ENCODE peak calls at places on chromosomes 11 and 22, in eight cellular contexts. X, A, U, V, W, L, Q and Y are unnamed samples.

GRCh38 chr22:44847380-44847779 is 95.0 kb downstream of the ARHGAP8 start:
- DNase-seq in X (peak; percentile 47), A (no peak), U (no peak), V (no peak), W (no peak), L (no peak), Q (no peak), Y (no peak)

GRCh38 chr11:10993186-10993585 is 135.3 kb upstream of the ZBED5 start:
- DNase-seq in X (no peak), A (no peak), U (no peak), V (no peak), W (no peak), L (no peak), Q (no peak), Y (no peak)

GRCh38 chr22:25027959-25028840 is 75.7 kb downstream of the KIAA1671 start:
- DNase-seq in X (peak; percentile 84), A (no peak), U (no peak), V (no peak), W (no peak), L (no peak), Q (peak; percentile 21), Y (no peak)

GRCh38 chr22:29108137-29108536 is 35.3 kb downstream of the KREMEN1 start:
- DNase-seq in X (no peak), A (no peak), U (no peak), V (no peak), W (no peak), L (no peak), Q (no peak), Y (peak; percentile 52)

GRCh38 chr11:129109701-129110100 is 82.4 kb downstream of the ARHGAP32 start:
- DNase-seq in X (no peak), A (no peak), U (no peak), V (no peak), W (no peak), L (no peak), Q (no peak), Y (no peak)

GRCh38 chr11:48384670-48385069 is 18.4 kb upstream of the OR4C5 start:
- DNase-seq in X (no peak), A (no peak), U (no peak), V (no peak), W (no peak), L (no peak), Q (no peak), Y (no peak)

GRCh38 chr22:45972091-45972867 is 4.7 kb downstream of the WNT7B start:
- DNase-seq in X (no peak), A (no peak), U (no peak), V (no peak), W (no peak), L (no peak), Q (no peak), Y (no peak)

GRCh38 chr22:35335936-35336781 is 36.5 kb downstream of the TOM1 start:
- DNase-seq in X (no peak), A (no peak), U (no peak), V (peak; percentile 88), W (no peak), L (no peak), Q (no peak), Y (no peak)

GRCh38 chr11:3920148-3920852 is 64.8 kb downstream of the STIM1 start:
- DNase-seq in X (no peak), A (peak; percentile 52), U (no peak), V (no peak), W (peak; percentile 25), L (no peak), Q (no peak), Y (peak; percentile 20)

GRCh38 chr22:29044657-29045176 is 16.9 kb downstream of the C22orf31 start:
- DNase-seq in X (no peak), A (no peak), U (no peak), V (no peak), W (peak; percentile 39), L (peak; percentile 61), Q (peak; percentile 76), Y (no peak)

GRCh38 chr11:61840371-61840770 is 12.3 kb downstream of the FADS2 start:
- DNase-seq in X (peak; percentile 62), A (no peak), U (no peak), V (no peak), W (no peak), L (no peak), Q (no peak), Y (no peak)

GRCh38 chr11:128720522-128720985 is 26.7 kb downstream of the FLI1 start:
- DNase-seq in X (no peak), A (no peak), U (no peak), V (no peak), W (no peak), L (no peak), Q (no peak), Y (no peak)

GRCh38 chr22:36352775-36353507 is 34.8 kb downstream of the MYH9 start:
- DNase-seq in X (peak; percentile 95), A (no peak), U (no peak), V (peak; percentile 90), W (peak; percentile 74), L (no peak), Q (no peak), Y (no peak)

GRCh38 chr11:121039971-121040613 is 16.2 kb downstream of the TBCEL start:
- DNase-seq in X (no peak), A (no peak), U (no peak), V (no peak), W (no peak), L (no peak), Q (no peak), Y (no peak)

GRCh38 chr22:22692707-22693530 is 48.5 kb downstream of the GGTLC2 start:
- DNase-seq in X (no peak), A (peak; percentile 23), U (peak; percentile 45), V (peak; percentile 88), W (no peak), L (no peak), Q (peak; percentile 88), Y (peak; percentile 46)

GRCh38 chr11:130383363-130384168 is 44.8 kb downstream of the ADAMTS8 start:
- DNase-seq in X (no peak), A (no peak), U (no peak), V (no peak), W (peak; percentile 98), L (peak; percentile 93), Q (peak; percentile 98), Y (peak; percentile 79)

GRCh38 chr11:18394300-18394927 is at the start of gene LDHA:
- DNase-seq in X (peak; percentile 100), A (peak; percentile 99), U (peak; percentile 88), V (peak; percentile 96), W (peak; percentile 93), L (peak; percentile 67), Q (peak; percentile 96), Y (peak; percentile 98)

GRCh38 chr22:49928571-49929552 is 10.4 kb downstream of the CRELD2 start:
- DNase-seq in X (peak; percentile 81), A (no peak), U (no peak), V (no peak), W (no peak), L (no peak), Q (no peak), Y (no peak)

GRCh38 chr22:39520874-39521857 is 804 bp downstream of the ATF4 start:
- DNase-seq in X (peak; percentile 96), A (peak; percentile 62), U (no peak), V (peak; percentile 75), W (no peak), L (no peak), Q (peak; percentile 60), Y (no peak)

GRCh38 chr22:46993626-46994025 is 231.2 kb downstream of the TBC1D22A start:
- DNase-seq in X (peak; percentile 61), A (no peak), U (no peak), V (peak; percentile 85), W (no peak), L (no peak), Q (no peak), Y (no peak)

GRCh38 chr11:66467756-66468155 is 1.1 kb downstream of the PELI3 start:
- DNase-seq in X (no peak), A (no peak), U (no peak), V (no peak), W (no peak), L (no peak), Q (no peak), Y (no peak)